ENCODE peak calls at places on chromosomes 13 and 19, in eight cellular contexts. V is A673, Y is heart right ventricle, G is Karpas-422, Q is hepatocyte, D is astrocyte, A is neuronal stem cell, B is PC-3. K is an unnamed sample. For H3K4me1, the result is how much of the 10 kb centered on the place peaks cover.

GRCh38 chr13:88144580-88144979 is 473.4 kb downstream of the SLITRK5 start:
- DNase-seq in V (no peak), Y (no peak), G (no peak), Q (no peak), D (no peak), A (no peak), B (no peak), K (no peak)

GRCh38 chr19:49595006-49595818 is 4.2 kb downstream of the PRR12 start:
- DNase-seq in V (no peak), Y (no peak), G (no peak), Q (peak), D (no peak), A (no peak), B (no peak), K (peak)

GRCh38 chr13:95624020-95624419 is 20.5 kb downstream of the DZIP1 start:
- DNase-seq in V (peak), Y (no peak), G (peak), Q (peak), D (peak), A (peak), B (peak), K (no peak)

GRCh38 chr13:111547726-111548273 is 227.4 kb downstream of the TEX29 start:
- DNase-seq in V (no peak), Y (no peak), G (no peak), Q (no peak), D (no peak), A (no peak), B (no peak), K (no peak)

GRCh38 chr13:53137777-53138176 is 109.2 kb downstream of the OLFM4 start:
- DNase-seq in V (peak), Y (no peak), G (no peak), Q (peak), D (peak), A (no peak), B (peak), K (no peak)

GRCh38 chr19:38134538-38135149 is 89.4 kb downstream of the DPF1 start:
- DNase-seq in V (peak), Y (no peak), G (peak), Q (peak), D (no peak), A (peak), B (peak), K (no peak)

GRCh38 chr13:94557836-94558235 is 38.1 kb downstream of the TGDS start:
- DNase-seq in V (no peak), Y (no peak), G (no peak), Q (no peak), D (no peak), A (no peak), B (no peak), K (no peak)

GRCh38 chr13:84297246-84297645 is 415.0 kb upstream of the SLITRK1 start:
- DNase-seq in V (no peak), Y (no peak), G (no peak), Q (no peak), D (peak), A (no peak), B (no peak), K (no peak)

GRCh38 chr13:113184568-113185440 is 23.7 kb downstream of the PCID2 start:
- DNase-seq in V (no peak), Y (no peak), G (no peak), Q (no peak), D (no peak), A (no peak), B (no peak), K (no peak)

GRCh38 chr13:52449323-52450011 is 967 bp downstream of the VPS36 start:
- DNase-seq in V (no peak), Y (no peak), G (peak), Q (no peak), D (no peak), A (no peak), B (no peak), K (no peak)

GRCh38 chr19:1069009-1069779 is 2.2 kb downstream of the ARHGAP45 start:
- DNase-seq in V (no peak), Y (peak), G (peak), Q (no peak), D (no peak), A (no peak), B (no peak), K (peak)

GRCh38 chr13:37443538-37443937 is 155.0 kb downstream of the POSTN start:
- DNase-seq in V (no peak), Y (no peak), G (no peak), Q (no peak), D (peak), A (no peak), B (no peak), K (no peak)

GRCh38 chr13:109756778-109757177 is 29.6 kb downstream of the IRS2 start:
- DNase-seq in V (no peak), Y (no peak), G (no peak), Q (no peak), D (no peak), A (no peak), B (no peak), K (no peak)

GRCh38 chr13:109759609-109760008 is 26.8 kb downstream of the IRS2 start:
- DNase-seq in V (no peak), Y (no peak), G (no peak), Q (no peak), D (no peak), A (no peak), B (no peak), K (no peak)

GRCh38 chr13:109755551-109755950 is 30.8 kb downstream of the IRS2 start:
- DNase-seq in V (no peak), Y (no peak), G (no peak), Q (no peak), D (no peak), A (no peak), B (no peak), K (no peak)

GRCh38 chr13:109758937-109759480 is 27.4 kb downstream of the IRS2 start:
- DNase-seq in V (no peak), Y (no peak), G (no peak), Q (no peak), D (no peak), A (no peak), B (no peak), K (no peak)

DNA sequence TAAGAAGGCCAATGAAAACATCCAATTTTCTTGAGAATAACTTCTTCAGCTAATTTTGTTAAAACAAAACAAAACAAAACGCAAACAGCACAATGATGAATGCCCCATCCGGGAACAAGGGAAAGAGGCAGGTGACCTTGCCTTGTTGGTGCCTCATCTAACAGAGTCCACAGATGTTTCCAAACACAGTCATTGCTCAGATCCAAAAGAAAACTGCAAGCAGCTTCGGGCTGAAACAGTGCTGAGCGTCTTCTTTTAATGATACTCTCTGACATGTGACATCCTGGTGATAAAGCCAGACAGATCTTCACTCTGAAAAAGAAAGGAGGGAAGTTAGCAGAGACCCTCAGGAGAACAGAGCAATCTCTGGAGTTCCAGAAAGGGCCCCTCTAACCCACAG is 30.4 kb downstream of the IRS2 start:
- DNase-seq in V (no peak), Y (no peak), G (no peak), Q (no peak), D (no peak), A (no peak), B (no peak), K (no peak)
- H3K4me1 ChIP-seq in V (under half), Y (under half), G (under half), Q (under half), D (under half), A (under half), B (under half), K (under half)

GRCh38 chr19:9436358-9436757 is 985 bp upstream of the ZNF266 start:
- DNase-seq in V (no peak), Y (no peak), G (no peak), Q (no peak), D (no peak), A (no peak), B (no peak), K (no peak)
- H3K4me3 ChIP-seq in V (peak), Y (peak), G (peak), Q (peak), D (peak), A (peak), B (peak), K (peak)

DNA sequence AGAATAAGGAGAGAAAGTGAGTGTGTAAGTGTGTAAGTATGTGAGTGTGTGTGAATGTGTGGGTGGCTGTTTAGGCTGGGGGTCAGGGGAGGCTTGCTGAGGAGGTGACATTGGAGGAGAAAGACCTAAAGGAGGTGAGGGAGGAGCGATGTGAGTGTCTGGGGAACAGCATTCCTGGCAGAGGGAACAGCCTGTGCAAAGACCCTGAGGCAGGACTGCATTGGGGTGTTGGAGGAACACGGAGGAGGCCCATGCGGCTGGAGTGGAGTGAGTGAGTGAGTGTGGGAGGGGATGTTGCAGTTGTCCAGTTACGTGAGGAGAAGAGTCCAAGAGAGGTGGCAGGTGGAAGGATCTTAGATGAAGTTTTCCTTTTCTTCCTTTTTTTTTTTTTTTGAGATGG is 31.8 kb downstream of the NFILZ start:
- DNase-seq in V (no peak), Y (no peak), G (no peak), Q (no peak), D (no peak), A (no peak), B (no peak), K (no peak)
- H3K4me1 ChIP-seq in V (under half), Y (under half), G (under half), Q (under half), D (under half), A (under half), B (under half), K (under half)

GRCh38 chr19:50657672-50658437 is 8.6 kb downstream of the C19orf81 start:
- DNase-seq in V (peak), Y (peak), G (peak), Q (peak), D (peak), A (peak), B (peak), K (peak)
- H3K4me3 ChIP-seq in V (peak), Y (no peak), G (peak), Q (no peak), D (no peak), A (peak), B (peak), K (peak)

DNA sequence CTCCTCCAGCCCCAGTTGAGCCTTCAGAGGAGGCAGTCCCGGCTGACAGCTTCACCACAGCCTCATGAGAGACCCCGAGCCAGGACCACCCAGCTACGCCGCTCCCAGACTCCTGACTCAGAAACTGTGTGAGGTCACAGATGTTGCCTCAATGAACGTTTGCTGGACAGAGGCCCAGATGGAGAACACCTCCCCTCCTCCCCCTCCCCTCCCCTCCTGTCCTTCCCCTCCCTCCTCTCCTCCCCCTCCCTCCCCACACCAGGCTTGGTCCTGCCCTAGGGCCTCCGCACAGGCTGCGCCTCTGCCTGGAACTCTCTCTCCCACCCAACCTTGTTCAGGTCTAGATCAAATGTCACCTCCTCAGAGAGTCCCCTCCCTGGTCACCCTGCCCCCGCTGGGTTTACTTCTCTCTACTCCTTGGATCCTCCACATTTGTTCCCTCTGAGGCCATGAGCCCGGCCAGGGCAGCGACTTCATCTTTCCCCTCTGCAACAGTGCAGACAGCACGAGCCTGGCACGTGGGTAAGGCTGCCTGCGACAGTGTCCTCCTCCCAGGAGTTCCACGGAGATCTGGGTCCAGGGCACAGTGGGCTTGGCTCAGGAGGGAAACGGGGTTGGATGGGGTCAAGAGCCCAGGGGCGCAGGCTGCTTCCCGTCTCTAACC is 17.4 kb downstream of the PIP5K1C start:
- DNase-seq in V (no peak), Y (no peak), G (no peak), Q (peak), D (peak), A (no peak), B (no peak), K (no peak)
- H3K4me1 ChIP-seq in V (under half), Y (under half), G (under half), Q (under half), D (under half), A (under half), B (under half), K (under half)

DNA sequence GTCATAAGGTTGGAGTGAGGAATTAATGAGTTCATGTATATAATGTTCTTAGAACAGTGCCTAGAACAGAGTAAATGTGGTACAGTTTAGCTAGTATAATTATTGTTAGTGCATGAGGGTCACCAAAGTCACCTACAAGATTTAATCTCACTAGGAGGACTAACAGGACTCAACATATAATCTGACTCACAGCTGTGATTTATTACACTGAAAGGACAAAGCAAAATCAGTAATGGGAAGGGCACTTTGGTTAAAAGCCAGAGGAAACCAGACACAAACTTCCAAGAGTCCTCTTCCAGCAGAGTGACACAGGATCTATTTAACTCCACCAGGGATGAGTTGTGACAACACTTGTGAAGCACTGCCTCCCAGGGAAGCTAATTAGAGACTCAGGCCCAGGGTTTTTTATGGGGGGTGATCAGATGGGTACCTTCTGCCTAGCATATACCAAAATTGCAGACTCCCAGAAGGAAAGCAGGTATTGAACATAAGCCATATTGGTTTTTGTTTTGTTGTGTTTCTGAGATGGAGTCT is 341.2 kb upstream of the DACH1 start:
- DNase-seq in V (no peak), Y (no peak), G (no peak), Q (no peak), D (no peak), A (no peak), B (peak), K (no peak)
- H3K4me3 ChIP-seq in V (no peak), Y (no peak), G (no peak), Q (no peak), D (no peak), A (no peak), B (no peak), K (no peak)

GRCh38 chr13:48560657-48561337 is 27.9 kb upstream of the RCBTB2 start:
- DNase-seq in V (no peak), Y (no peak), G (no peak), Q (no peak), D (no peak), A (no peak), B (no peak), K (no peak)
- H3K4me1 ChIP-seq in V (under half), Y (under half), G (under half), Q (under half), D (under half), A (under half), B (under half), K (under half)

GRCh38 chr19:8905342-8905741 is 73.2 kb downstream of the MBD3L1 start:
- DNase-seq in V (no peak), Y (no peak), G (no peak), Q (no peak), D (no peak), A (no peak), B (no peak), K (no peak)

GRCh38 chr19:8908066-8908465 is 75.9 kb downstream of the MBD3L1 start:
- DNase-seq in V (no peak), Y (no peak), G (no peak), Q (no peak), D (no peak), A (no peak), B (no peak), K (no peak)

GRCh38 chr19:8915997-8916396 is 83.8 kb downstream of the MBD3L1 start:
- DNase-seq in V (no peak), Y (no peak), G (no peak), Q (no peak), D (no peak), A (no peak), B (no peak), K (no peak)

GRCh38 chr19:8910775-8911414 is 78.7 kb downstream of the MBD3L1 start:
- DNase-seq in V (no peak), Y (no peak), G (no peak), Q (no peak), D (no peak), A (no peak), B (no peak), K (no peak)
- H3K4me3 ChIP-seq in V (no peak), Y (no peak), G (no peak), Q (no peak), D (no peak), A (no peak), B (no peak), K (no peak)

GRCh38 chr19:47095707-47096704 is 17.6 kb downstream of the ZC3H4 start:
- DNase-seq in V (no peak), Y (peak), G (no peak), Q (peak), D (peak), A (no peak), B (peak), K (peak)

GRCh38 chr19:47098608-47099007 is 15.0 kb downstream of the ZC3H4 start:
- DNase-seq in V (no peak), Y (no peak), G (no peak), Q (no peak), D (no peak), A (no peak), B (no peak), K (no peak)

GRCh38 chr19:47099576-47100050 is 14.0 kb downstream of the ZC3H4 start:
- DNase-seq in V (no peak), Y (no peak), G (no peak), Q (no peak), D (no peak), A (no peak), B (no peak), K (no peak)

GRCh38 chr19:47096721-47097120 is 16.9 kb downstream of the ZC3H4 start:
- DNase-seq in V (no peak), Y (no peak), G (no peak), Q (no peak), D (no peak), A (no peak), B (no peak), K (peak)

DNA sequence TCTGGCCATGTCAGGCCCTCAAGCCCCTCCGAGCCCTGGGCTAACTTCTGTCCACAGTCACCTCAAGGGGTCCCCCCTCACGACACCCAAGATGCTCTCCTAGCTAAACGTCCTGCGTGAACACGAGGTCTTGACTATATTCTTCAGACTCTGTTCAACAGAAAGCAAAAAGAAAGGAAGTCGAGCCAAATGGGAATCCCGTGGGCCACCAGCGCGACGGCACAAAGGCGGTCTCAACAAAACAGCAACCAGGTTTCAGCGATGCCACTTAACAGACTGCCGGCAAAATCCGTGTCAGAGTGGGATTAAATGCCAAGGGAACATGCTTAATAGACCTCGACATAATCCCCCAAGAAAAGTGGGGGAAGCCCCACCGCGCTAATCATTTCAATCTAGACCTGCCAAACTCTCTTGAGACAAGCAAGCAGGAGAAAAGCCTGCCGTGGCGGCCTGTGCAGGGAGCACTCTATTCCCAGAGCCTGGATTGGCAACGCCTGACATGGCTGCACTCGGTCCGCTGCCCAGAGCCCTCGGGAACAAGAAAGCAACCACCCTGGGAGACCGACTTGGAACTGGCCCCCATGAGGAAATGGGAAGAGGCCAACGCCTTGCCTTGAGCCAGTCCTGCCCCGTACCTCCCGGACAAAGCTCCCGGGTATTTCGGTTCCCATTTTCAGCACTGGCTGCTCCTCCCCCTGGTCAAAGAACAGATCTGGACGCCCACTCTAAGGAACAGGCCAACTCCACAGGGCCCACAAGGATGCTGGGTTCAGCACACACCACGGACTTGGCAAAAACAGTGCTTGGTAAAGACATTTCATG is 16.0 kb downstream of the ZC3H4 start:
- DNase-seq in V (peak), Y (peak), G (no peak), Q (no peak), D (peak), A (no peak), B (no peak), K (peak)
- H3K4me1 ChIP-seq in V (under half), Y (half or more), G (under half), Q (half or more), D (under half), A (under half), B (under half), K (under half)

K was measured in left lung.